ENCODE peak calls at places on chromosome 5, in eight cellular contexts. I is aorta; Y is PC-3; N is CD8-positive, alpha-beta memory T cell; P is bronchial epithelial cell; G is activated T-helper 2 cell treated with anti-CD3 and anti-CD28 coated beads, Interferon-gamma antibody, Interleukin-2, Interleukin-4, amounts not matched to agents 10 μg/mL and 5 μg/mL and 100 μg/mL, durations not matched to agents 14 hours and 24 hours and 36 hours; F is A549; W is myocyte. H is an unnamed sample.

GRCh38 chr5:54867310-54867944 is 118.0 kb downstream of the ESM1 start:
- DNase-seq in N (no peak), W (peak), Y (peak), G (no peak), P (peak), I (no peak), F (peak), H (peak)

GRCh38 chr5:29229461-29229860 is 1964.0 kb upstream of the CDH6 start:
- DNase-seq in W (no peak), P (no peak), I (no peak), Y (no peak), F (no peak), G (no peak), N (no peak), H (no peak)

GRCh38 chr5:68252678-68253520 is 37.3 kb downstream of the PIK3R1 start:
- DNase-seq in N (no peak), P (peak), Y (peak), W (peak), G (no peak), I (peak), F (peak), H (peak)

GRCh38 chr5:132134384-132134783 is 60.8 kb downstream of the CSF2 start:
- DNase-seq in W (no peak), N (no peak), P (peak), G (no peak), I (no peak), Y (peak), F (peak), H (peak)

GRCh38 chr5:64838376-64838775 is 69.6 kb downstream of the CWC27 start:
- DNase-seq in Y (no peak), N (no peak), W (no peak), F (no peak), G (no peak), I (no peak), P (peak), H (peak)

GRCh38 chr5:132099073-132099748 is 25.6 kb downstream of the CSF2 start:
- DNase-seq in I (no peak), W (no peak), P (no peak), F (no peak), G (peak), N (peak), Y (no peak), H (no peak)

GRCh38 chr5:135244620-135245021 is 154.4 kb downstream of the MACROH2A1 start:
- DNase-seq in Y (no peak), W (no peak), I (peak), P (no peak), N (no peak), F (no peak), G (no peak), H (no peak)

GRCh38 chr5:159419567-159419966 is 89.3 kb upstream of the IL12B start:
- DNase-seq in P (peak), I (no peak), Y (no peak), N (no peak), G (no peak), F (peak), W (no peak), H (no peak)

GRCh38 chr5:172801184-172801671 is 30.2 kb upstream of the DUSP1 start:
- DNase-seq in F (no peak), N (no peak), G (no peak), P (peak), I (no peak), Y (peak), W (no peak), H (peak)

GRCh38 chr5:50415912-50416311 is 25.2 kb downstream of the EMB start:
- DNase-seq in P (no peak), N (no peak), G (no peak), F (no peak), W (no peak), I (no peak), Y (no peak), H (no peak)

GRCh38 chr5:58069846-58070245 is 390.0 kb downstream of the PLK2 start:
- DNase-seq in W (no peak), N (no peak), Y (peak), F (no peak), P (peak), G (no peak), I (no peak), H (no peak)

GRCh38 chr5:82723168-82723567 is 354.0 kb downstream of the TMEM167A start:
- DNase-seq in N (no peak), I (no peak), F (no peak), P (no peak), G (no peak), Y (no peak), W (no peak), H (no peak)

GRCh38 chr5:101838329-101838964 is 457.6 kb downstream of the SLCO4C1 start:
- DNase-seq in I (no peak), N (no peak), F (no peak), W (no peak), P (no peak), G (no peak), Y (no peak), H (no peak)

GRCh38 chr5:150223474-150223873 is 33.6 kb downstream of the SLC6A7 start:
- DNase-seq in W (no peak), I (no peak), N (no peak), Y (no peak), P (no peak), F (no peak), G (no peak), H (no peak)